ENCODE peak calls at places on chromosomes 16 and 17, in five cellular contexts. C, D, K, L and W are unnamed samples.

GRCh38 chr16:58464916-58465731 is 34.8 kb upstream of the NDRG4 start:
- DNase-seq in C (no peak), D (no peak), K (no peak), L (no peak), W (no peak)

GRCh38 chr17:66805567-66805966 is 29.4 kb upstream of the CACNG5 start:
- DNase-seq in C (no peak), D (no peak), K (no peak), L (no peak), W (no peak)

GRCh38 chr16:59973966-59974365 is 1239.8 kb upstream of the GOT2 start:
- DNase-seq in C (no peak), D (no peak), K (no peak), L (no peak), W (no peak)

GRCh38 chr16:57608462-57609113 is 19.8 kb upstream of the ADGRG1 start:
- DNase-seq in C (no peak), D (no peak), K (no peak), L (no peak), W (no peak)

GRCh38 chr16:23105309-23105708 is 43.9 kb downstream of the USP31 start:
- DNase-seq in C (no peak), D (no peak), K (no peak), L (no peak), W (no peak)

GRCh38 chr17:15885770-15886169 is 59.2 kb upstream of the ADORA2B start:
- DNase-seq in C (no peak), D (no peak), K (no peak), L (no peak), W (no peak)

GRCh38 chr16:89096768-89097527 is 3.3 kb downstream of the ACSF3 start:
- DNase-seq in C (no peak), D (no peak), K (no peak), L (no peak), W (no peak)

GRCh38 chr16:592518-593306 is 2.8 kb downstream of the RAB40C start:
- DNase-seq in C (no peak), D (no peak), K (no peak), L (peak; percentile 51), W (no peak)

GRCh38 chr16:31134625-31135534 is 647 bp downstream of the PRSS8 start:
- DNase-seq in C (peak; percentile 66), D (no peak), K (no peak), L (no peak), W (no peak)

GRCh38 chr17:559699-560378 is 154.8 kb downstream of the VPS53 start:
- DNase-seq in C (no peak), D (no peak), K (no peak), L (no peak), W (no peak)

GRCh38 chr17:40355804-40356758 is 8.5 kb downstream of the GJD3 start:
- DNase-seq in C (no peak), D (no peak), K (no peak), L (no peak), W (no peak)

GRCh38 chr17:76840884-76841775 is 27.1 kb upstream of the MGAT5B start:
- DNase-seq in C (no peak), D (peak; percentile 35), K (no peak), L (no peak), W (no peak)

GRCh38 chr16:25258856-25259179 is 1.2 kb upstream of the ZKSCAN2 start:
- DNase-seq in C (no peak), D (no peak), K (no peak), L (no peak), W (no peak)

GRCh38 chr17:42708588-42708987 is 26.3 kb downstream of the CNTNAP1 start:
- DNase-seq in C (no peak), D (no peak), K (no peak), L (no peak), W (no peak)

GRCh38 chr17:55177159-55177913 is 87.4 kb upstream of the HLF start:
- DNase-seq in C (no peak), D (no peak), K (no peak), L (peak; percentile 28), W (no peak)

GRCh38 chr16:17544785-17545184 is 74.0 kb upstream of the XYLT1 start:
- DNase-seq in C (peak; percentile 86), D (peak; percentile 52), K (no peak), L (no peak), W (peak; percentile 8)

GRCh38 chr17:16470302-16470701 is 21.7 kb downstream of the LRRC75A start:
- DNase-seq in C (no peak), D (no peak), K (no peak), L (no peak), W (no peak)

GRCh38 chr16:21634216-21634615 is 18.2 kb downstream of the IGSF6 start:
- DNase-seq in C (no peak), D (no peak), K (no peak), L (peak; percentile 67), W (no peak)

GRCh38 chr16:31476305-31477219 is 4.6 kb downstream of the TGFB1I1 start:
- DNase-seq in C (peak; percentile 86), D (peak; percentile 94), K (no peak), L (peak; percentile 63), W (no peak)

DNA sequence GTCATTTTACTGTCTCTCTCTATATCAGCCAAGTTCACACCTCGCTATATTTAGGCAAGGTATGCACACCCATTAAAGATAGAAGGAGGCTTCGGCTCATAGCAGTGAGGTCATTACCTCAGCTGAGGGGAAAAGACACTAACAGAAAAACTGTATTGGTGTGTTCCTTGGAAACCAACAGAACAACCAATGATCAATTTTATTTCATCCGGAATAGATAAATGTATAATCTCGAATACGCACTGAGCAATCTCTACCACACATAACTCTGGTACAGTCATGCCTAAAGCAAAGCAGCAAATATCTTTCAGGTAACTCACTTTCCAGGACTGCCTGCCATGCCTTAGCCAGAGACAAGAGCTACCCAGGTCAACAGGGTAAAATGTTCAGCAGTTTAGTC is 109.9 kb upstream of the CORO6 start:
- DNase-seq in C (no peak), D (no peak), K (no peak), L (no peak), W (peak; percentile 47)
- TF ChIP-seq CEBPB in C (no peak), D (no peak), K (no peak), L (no peak), W (no peak)

GRCh38 chr16:67678354-67679023 is 11.9 kb downstream of the C16orf86 start:
- DNase-seq in C (no peak), D (no peak), K (no peak), L (no peak), W (no peak)
- TF ChIP-seq SRF in C (no peak), D (no peak), K (no peak), L (no peak), W (no peak)

DNA sequence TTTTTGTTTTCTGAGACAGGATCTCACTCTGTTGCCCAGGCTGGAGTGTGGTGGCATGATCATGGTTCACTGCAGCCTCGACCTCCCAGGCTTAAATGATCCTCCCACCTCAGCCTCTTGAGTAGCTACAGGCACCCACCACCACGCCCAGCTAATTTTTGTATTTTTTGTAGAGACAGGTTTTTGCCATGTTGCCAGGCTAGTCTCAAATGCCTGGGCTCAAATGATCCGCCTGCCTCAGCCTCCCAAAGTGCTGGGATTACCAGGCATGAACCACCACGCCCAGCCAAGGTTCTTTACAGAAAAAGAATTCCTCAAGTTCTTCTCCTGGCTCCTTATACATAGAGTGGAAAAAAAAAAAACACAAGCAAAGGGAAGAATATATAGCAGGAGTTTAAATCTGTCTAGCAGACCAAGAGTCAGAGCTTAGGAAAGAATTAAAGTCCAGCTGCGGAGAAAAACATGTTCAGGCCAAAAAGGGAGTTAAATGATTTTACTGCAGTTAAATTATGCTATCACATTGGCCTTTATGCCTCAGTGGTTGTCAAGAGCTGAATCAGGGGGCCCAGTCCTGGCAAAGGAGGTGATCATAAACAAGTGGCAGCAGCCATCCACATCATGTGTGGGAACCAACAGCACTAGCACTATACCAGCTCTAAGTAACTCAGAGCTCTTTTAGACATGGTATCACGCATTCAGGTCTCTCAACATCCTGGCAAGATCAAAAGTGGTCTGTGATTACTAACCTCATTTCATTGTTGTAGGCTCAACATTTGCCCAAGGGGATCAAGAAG is 39.3 kb downstream of the LIG3 start:
- DNase-seq in C (no peak), D (no peak), K (no peak), L (no peak), W (no peak)
- TF ChIP-seq CEBPB in C (no peak), D (no peak), K (no peak), L (no peak), W (no peak)

DNA sequence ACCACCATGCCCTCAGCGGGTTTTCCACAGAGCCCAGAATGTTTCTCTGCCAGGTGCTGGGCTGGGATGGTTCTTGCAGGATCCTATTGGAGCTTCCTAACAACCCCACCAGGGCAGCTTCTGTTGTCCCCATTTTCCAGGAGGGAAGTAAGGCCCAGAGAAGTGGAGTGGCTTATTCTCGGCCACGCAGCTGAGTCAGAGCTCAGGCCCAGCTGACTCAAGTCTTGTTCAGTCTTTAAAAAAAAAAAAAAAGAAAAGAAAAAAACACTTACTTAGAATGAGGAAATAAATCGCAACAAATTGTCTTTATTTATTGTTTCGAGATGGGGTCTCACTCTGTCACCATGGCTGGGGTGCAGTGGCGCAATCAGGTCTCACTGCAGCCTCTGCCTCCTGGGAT is 413.0 kb downstream of the CPPED1 start:
- DNase-seq in C (no peak), D (no peak), K (no peak), L (no peak), W (no peak)
- TF ChIP-seq SRF in C (no peak), D (no peak), K (no peak), L (no peak), W (no peak)